ENCODE peak calls at places on chromosomes 2 and 18, in ten cellular contexts. H, T, N, D, O, M, I, X, L and U are unnamed samples.

GRCh38 chr18:27860701-27861107 is 316.2 kb downstream of the CDH2 start:
- DNase-seq in H (peak), T (no peak), D (peak), M (no peak), O (peak), X (no peak), I (no peak), L (no peak), N (no peak), U (peak)

GRCh38 chr2:45288532-45288931 is 279.3 kb upstream of the SIX2 start:
- DNase-seq in N (no peak), M (no peak), T (peak), X (no peak), L (no peak), O (no peak), H (no peak), D (peak), I (no peak), U (no peak)

GRCh38 chr18:27004056-27004829 is 138.7 kb upstream of the AQP4 start:
- DNase-seq in T (peak), I (no peak), M (no peak), H (no peak), O (no peak), D (peak), L (no peak), X (no peak), N (no peak), U (no peak)

GRCh38 chr18:21897811-21898210 is 157.2 kb downstream of the MIB1 start:
- DNase-seq in O (no peak), X (peak), T (peak), L (no peak), M (no peak), N (peak), D (peak), I (peak), H (peak), U (peak)

GRCh38 chr2:61443342-61444041 is 27.4 kb downstream of the USP34 start:
- DNase-seq in O (no peak), N (no peak), I (no peak), M (no peak), D (no peak), X (no peak), L (no peak), H (no peak), T (peak), U (peak)

GRCh38 chr18:7950380-7951143 is 383.4 kb downstream of the PTPRM start:
- DNase-seq in D (peak), X (no peak), I (peak), N (peak), M (no peak), H (no peak), T (peak), O (no peak), L (no peak), U (peak)

GRCh38 chr2:238695538-238695937 is 152.3 kb upstream of the TWIST2 start:
- DNase-seq in H (no peak), T (no peak), N (no peak), L (no peak), M (no peak), O (no peak), I (no peak), X (no peak), D (no peak), U (no peak)

GRCh38 chr2:204900487-204900886 is 355.2 kb downstream of the PARD3B start:
- DNase-seq in H (no peak), M (no peak), O (no peak), T (no peak), X (no peak), I (no peak), D (no peak), L (no peak), N (no peak), U (no peak)

GRCh38 chr2:144131042-144131441 is 388.9 kb downstream of the ZEB2 start:
- DNase-seq in O (no peak), M (no peak), L (no peak), D (peak), T (peak), N (no peak), H (no peak), I (no peak), X (no peak), U (no peak)

GRCh38 chr2:221570321-221571107 is 1.6 kb downstream of the EPHA4 start:
- DNase-seq in N (peak), H (no peak), D (peak), X (no peak), M (no peak), O (no peak), T (no peak), I (peak), L (no peak), U (no peak)